ENCODE peak calls at places on chromosomes 2 and 18, in six cellular contexts. N, O, T, W, R and J are unnamed samples.

GRCh38 chr18:31317860-31318259 is at the start of gene DSG1:
- DNase-seq in O (no peak), R (no peak), N (no peak), T (no peak), W (no peak), J (no peak)

GRCh38 chr2:68925298-68925885 is 27.3 kb downstream of the GKN2 start:
- DNase-seq in O (peak), W (no peak), T (no peak), R (peak), N (no peak), J (no peak)

GRCh38 chr2:216833076-216833475 is 26.8 kb downstream of the TNP1 start:
- DNase-seq in W (no peak), R (no peak), N (no peak), T (no peak), O (no peak), J (no peak)

GRCh38 chr2:12107849-12108420 is 361.5 kb downstream of the LPIN1 start:
- DNase-seq in R (no peak), N (no peak), O (no peak), W (no peak), T (no peak), J (no peak)

GRCh38 chr2:76569819-76570218 is 859.1 kb upstream of the GCFC2 start:
- DNase-seq in R (no peak), T (no peak), N (no peak), W (no peak), O (no peak), J (no peak)

GRCh38 chr2:14654733-14655346 is 22.3 kb downstream of the LRATD1 start:
- DNase-seq in O (no peak), W (no peak), N (no peak), R (no peak), T (no peak), J (no peak)

GRCh38 chr2:66490588-66491001 is 55.7 kb downstream of the MEIS1 start:
- DNase-seq in T (no peak), W (no peak), N (no peak), O (no peak), R (peak), J (no peak)

GRCh38 chr2:105056245-105056644 is 18.4 kb downstream of the MRPS9 start:
- DNase-seq in W (no peak), N (no peak), T (no peak), O (no peak), R (no peak), J (no peak)

GRCh38 chr2:160156084-160156483 is 44.0 kb downstream of the ITGB6 start:
- DNase-seq in O (no peak), N (no peak), W (no peak), R (no peak), T (no peak), J (no peak)
- TF ChIP-seq CTCF in O (no peak), N (no peak), W (no peak), R (no peak), T (peak), J (no peak)

GRCh38 chr18:55401275-55401620 is 186.7 kb downstream of the TCF4 start:
- DNase-seq in O (no peak), W (no peak), R (no peak), T (no peak), N (no peak), J (no peak)

GRCh38 chr18:55396979-55397378 is 191.0 kb downstream of the TCF4 start:
- DNase-seq in O (no peak), N (no peak), T (no peak), R (no peak), W (peak), J (no peak)

GRCh38 chr18:55400590-55401274 is 187.3 kb downstream of the TCF4 start:
- DNase-seq in T (no peak), R (no peak), W (no peak), O (no peak), N (no peak), J (no peak)

GRCh38 chr18:55396267-55396905 is 191.6 kb downstream of the TCF4 start:
- DNase-seq in R (no peak), W (no peak), T (no peak), N (no peak), O (no peak), J (no peak)

DNA sequence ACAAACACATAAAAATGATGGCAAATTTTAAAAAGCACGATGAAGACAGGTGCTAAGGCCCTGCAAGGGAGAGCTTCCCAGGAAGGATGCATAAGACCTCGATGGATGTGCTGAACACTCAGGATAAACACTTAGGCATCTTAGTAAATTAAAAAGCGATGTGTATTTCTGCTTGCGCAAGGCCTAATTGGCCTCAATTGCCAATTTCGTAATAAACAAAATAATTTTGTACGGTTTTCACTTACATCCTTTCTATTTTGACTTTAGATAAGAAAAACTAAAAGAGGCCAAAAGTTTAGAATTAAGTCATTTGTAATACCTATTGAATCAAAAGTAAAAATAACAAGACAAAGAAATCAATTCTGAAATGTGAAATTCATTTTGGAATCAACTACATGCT is 189.1 kb downstream of the TCF4 start:
- DNase-seq in W (no peak), N (no peak), T (no peak), O (no peak), R (no peak), J (no peak)
- H3K4me3 ChIP-seq in W (no peak), N (no peak), T (no peak), O (no peak), R (no peak), J (no peak)

GRCh38 chr2:46461716-46462171 is 17.6 kb upstream of the TMEM247 start:
- DNase-seq in T (no peak), N (no peak), O (peak), W (no peak), R (no peak), J (no peak)
- TF ChIP-seq CTCF in T (no peak), N (peak), O (peak), W (no peak), R (no peak), J (no peak)

GRCh38 chr2:238495422-238495821 is 68.7 kb downstream of the ASB1 start:
- DNase-seq in O (no peak), N (no peak), R (no peak), W (no peak), T (peak), J (no peak)

GRCh38 chr2:238493880-238494572 is 67.3 kb downstream of the ASB1 start:
- DNase-seq in R (no peak), O (peak), T (peak), W (no peak), N (no peak), J (no peak)

GRCh38 chr2:238494573-238494961 is 67.8 kb downstream of the ASB1 start:
- DNase-seq in R (no peak), T (peak), W (no peak), N (no peak), O (no peak), J (no peak)

GRCh38 chr2:238492905-238493304 is 66.2 kb downstream of the ASB1 start:
- DNase-seq in O (no peak), N (no peak), T (no peak), W (no peak), R (no peak), J (no peak)

DNA sequence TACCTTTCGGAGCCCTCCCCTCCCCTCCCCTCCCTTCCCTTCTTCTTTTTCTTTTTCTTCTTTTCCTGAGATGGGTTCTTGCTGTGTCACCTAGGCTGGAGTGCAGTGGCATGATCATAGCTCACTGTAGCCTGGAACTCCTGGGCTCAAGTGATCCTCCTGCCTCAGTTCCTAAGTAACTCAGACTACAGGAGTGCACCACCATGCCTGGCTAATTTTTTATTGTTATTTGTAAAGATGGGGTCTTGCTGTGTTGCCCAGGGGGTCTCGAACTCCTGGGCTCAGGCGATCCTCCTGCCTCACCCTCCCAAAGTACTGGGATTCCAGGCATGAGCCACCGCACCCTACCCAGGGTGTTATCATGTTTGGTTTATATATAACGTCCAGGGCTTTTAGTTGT is 66.7 kb downstream of the ASB1 start:
- DNase-seq in W (no peak), N (no peak), T (no peak), O (no peak), R (no peak), J (no peak)
- H3K4me3 ChIP-seq in W (no peak), N (no peak), T (no peak), O (no peak), R (no peak), J (no peak)

GRCh38 chr2:240572141-240573031 is 4.1 kb downstream of the RNPEPL1 start:
- DNase-seq in T (no peak), O (no peak), R (no peak), N (peak), W (no peak), J (no peak)

GRCh38 chr2:240569998-240570530 is 1.8 kb downstream of the RNPEPL1 start:
- DNase-seq in O (no peak), T (peak), N (peak), W (no peak), R (no peak), J (no peak)

GRCh38 chr2:240573071-240573515 is 4.8 kb downstream of the RNPEPL1 start:
- DNase-seq in N (no peak), O (no peak), W (no peak), R (no peak), T (no peak), J (no peak)

GRCh38 chr2:240570531-240571313 is 2.4 kb downstream of the RNPEPL1 start:
- DNase-seq in R (no peak), W (no peak), O (no peak), T (no peak), N (peak), J (no peak)

DNA sequence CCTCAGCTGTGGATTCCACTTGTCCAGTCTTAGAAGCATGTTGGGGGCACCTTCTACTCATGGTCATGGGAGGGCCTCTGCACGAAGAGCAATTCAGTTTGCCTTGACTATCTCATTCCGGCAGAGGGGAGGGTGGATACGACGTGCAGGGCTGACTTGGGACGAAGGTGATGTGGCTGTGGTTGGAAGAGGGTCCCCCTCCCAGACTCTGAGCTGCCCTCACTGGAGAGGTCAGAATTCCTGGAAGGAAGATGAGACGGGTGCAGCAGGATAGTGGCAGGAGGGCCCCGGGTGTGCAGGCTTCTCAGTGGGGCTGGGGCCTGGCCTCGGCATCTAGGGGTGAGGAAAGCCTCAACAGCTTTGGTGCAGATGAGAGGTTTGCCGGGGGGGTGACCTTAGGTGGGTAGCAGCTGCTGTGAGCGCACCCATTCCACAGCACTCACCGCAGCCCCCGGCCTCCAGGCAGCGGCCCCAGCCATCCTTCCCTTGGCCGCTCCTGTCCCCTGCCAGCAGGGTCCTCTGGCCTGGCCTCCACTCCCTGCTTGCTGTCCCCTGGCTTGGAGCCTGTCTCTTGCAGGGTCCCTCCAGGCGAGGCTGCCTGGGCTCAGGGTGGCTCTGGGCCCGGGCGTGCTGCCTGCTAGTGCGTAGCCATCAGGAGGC is 3.2 kb downstream of the RNPEPL1 start:
- DNase-seq in W (no peak), R (no peak), N (peak), T (no peak), O (no peak), J (no peak)
- TF ChIP-seq CTCF in W (no peak), R (no peak), N (no peak), T (no peak), O (no peak), J (no peak)

GRCh38 chr2:100145893-100146753 is 3.7 kb upstream of the AFF3 start:
- DNase-seq in R (no peak), W (no peak), N (no peak), O (no peak), T (no peak), J (no peak)

GRCh38 chr2:100139114-100139513 is 3.3 kb downstream of the AFF3 start:
- DNase-seq in T (no peak), R (no peak), O (no peak), N (no peak), W (no peak), J (no peak)

GRCh38 chr2:100141906-100142305 is 484 bp downstream of the AFF3 start:
- DNase-seq in R (no peak), W (no peak), O (peak), T (no peak), N (no peak), J (no peak)

GRCh38 chr2:100140582-100140981 is 1.8 kb downstream of the AFF3 start:
- DNase-seq in O (peak), N (no peak), T (no peak), R (no peak), W (no peak), J (no peak)

GRCh38 chr2:100142393-100142792 is at the start of gene AFF3:
- DNase-seq in N (no peak), T (no peak), R (no peak), O (peak), W (no peak), J (no peak)
- H3K4me3 ChIP-seq in N (no peak), T (no peak), R (no peak), O (peak), W (no peak), J (no peak)

GRCh38 chr2:99488587-99488998 is 1.2 kb downstream of the REV1 start:
- DNase-seq in W (no peak), T (no peak), R (peak), O (peak), N (no peak), J (no peak)

GRCh38 chr2:99488999-99489757 is 639 bp downstream of the REV1 start:
- DNase-seq in O (peak), W (no peak), R (peak), T (peak), N (peak), J (no peak)

GRCh38 chr2:99489758-99490087 is at the start of gene REV1:
- DNase-seq in O (no peak), W (no peak), N (no peak), T (no peak), R (no peak), J (no peak)

GRCh38 chr2:99492721-99493120 is 2.9 kb upstream of the REV1 start:
- DNase-seq in T (no peak), R (no peak), W (no peak), O (no peak), N (no peak), J (no peak)

DNA sequence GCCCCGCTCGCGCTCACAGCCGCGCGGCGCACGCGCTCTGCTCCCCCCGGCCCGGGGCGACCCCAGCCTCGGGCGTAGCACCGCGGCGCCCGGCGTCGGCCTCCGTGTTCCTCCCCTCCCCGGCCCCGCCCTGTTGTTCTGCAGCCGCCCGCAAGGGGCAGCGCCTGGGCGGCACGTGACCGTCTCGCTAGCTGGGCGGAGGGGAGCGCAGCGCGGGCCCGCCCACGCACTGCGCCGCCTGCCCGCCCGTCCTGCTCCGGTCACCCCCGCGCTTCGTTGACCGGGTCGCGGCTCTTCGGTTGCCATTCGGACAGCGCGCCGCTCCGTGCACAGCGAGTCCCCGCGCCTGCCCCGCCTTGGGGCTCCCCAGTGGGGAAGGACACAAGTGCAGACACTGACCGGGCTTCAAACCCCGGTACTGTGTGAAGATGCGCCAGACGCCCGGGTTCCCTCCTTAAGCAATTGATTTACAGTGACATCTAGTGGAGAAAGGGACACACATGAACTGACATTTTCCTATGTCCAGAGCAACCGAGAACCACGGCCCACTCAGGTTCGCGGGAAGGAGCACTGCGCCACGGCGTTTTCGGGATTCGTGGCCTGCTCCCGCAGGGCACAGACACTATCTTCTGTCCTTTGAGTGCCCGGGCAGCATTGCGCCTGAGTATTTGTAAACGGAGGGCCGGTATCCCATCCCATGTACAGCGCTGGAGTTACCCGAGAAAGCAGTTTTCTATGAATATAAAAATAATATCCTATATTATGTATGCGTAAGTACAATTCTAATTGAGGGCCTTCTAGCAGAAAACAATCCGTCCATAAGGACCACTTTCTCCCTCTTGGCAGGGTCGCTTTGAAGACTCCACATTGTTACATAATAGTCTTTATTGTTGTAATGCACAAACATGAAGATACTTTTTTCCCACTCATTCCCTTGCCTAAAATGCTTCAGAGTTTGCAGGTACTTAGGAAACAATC is 560 bp upstream of the REV1 start:
- DNase-seq in R (peak), W (peak), T (peak), N (peak), O (peak), J (peak)
- TF ChIP-seq CTCF in R (peak), W (peak), T (peak), N (peak), O (peak), J (peak)